ENCODE peak calls at places on chromosome 22, in four cellular contexts. One of them, this sample, is unnamed.

GRCh38 chr22:36546932-36547331 is 18.0 kb upstream of the EIF3D start:
- DNase-seq in K562: no peak
- DNase-seq in HCT116: peak
- DNase-seq in HepG2: peak
- DNase-seq in this sample: peak

GRCh38 chr22:20186183-20186870 is 35.5 kb upstream of the CCDC188 start:
- DNase-seq in K562: peak
- DNase-seq in HCT116: no peak
- DNase-seq in HepG2: peak
- DNase-seq in this sample: no peak

GRCh38 chr22:36298118-36298517 is 45.2 kb downstream of the APOL1 start:
- DNase-seq in K562: no peak
- DNase-seq in HCT116: no peak
- DNase-seq in HepG2: no peak
- DNase-seq in this sample: no peak

GRCh38 chr22:19745155-19746133 is 15.1 kb upstream of the TBX1 start:
- DNase-seq in K562: no peak
- DNase-seq in HCT116: no peak
- DNase-seq in HepG2: no peak
- DNase-seq in this sample: no peak

GRCh38 chr22:49087716-49088660 is 739.7 kb downstream of the BRD1 start:
- DNase-seq in K562: no peak
- DNase-seq in HCT116: no peak
- DNase-seq in HepG2: no peak
- DNase-seq in this sample: no peak

GRCh38 chr22:48331691-48332220 is 1495.9 kb downstream of the BRD1 start:
- DNase-seq in K562: no peak
- DNase-seq in HCT116: no peak
- DNase-seq in HepG2: no peak
- DNase-seq in this sample: no peak

GRCh38 chr22:36923458-36923784 is 10.0 kb downstream of the CSF2RB start:
- DNase-seq in K562: no peak
- DNase-seq in HCT116: no peak
- DNase-seq in HepG2: no peak
- DNase-seq in this sample: no peak

GRCh38 chr22:40193429-40194421 is 16.0 kb downstream of the TNRC6B start:
- DNase-seq in K562: no peak
- DNase-seq in HCT116: no peak
- DNase-seq in HepG2: no peak
- DNase-seq in this sample: no peak

GRCh38 chr22:27405672-27406388 is 395.7 kb downstream of the MN1 start:
- DNase-seq in K562: peak
- DNase-seq in HCT116: peak
- DNase-seq in HepG2: peak
- DNase-seq in this sample: no peak

GRCh38 chr22:35540600-35541253 is at the start of gene RASD2:
- DNase-seq in K562: peak
- DNase-seq in HCT116: no peak
- DNase-seq in HepG2: no peak
- DNase-seq in this sample: no peak

GRCh38 chr22:47114813-47115517 is 352.5 kb downstream of the TBC1D22A start:
- DNase-seq in K562: no peak
- DNase-seq in HCT116: no peak
- DNase-seq in HepG2: no peak
- DNase-seq in this sample: no peak

GRCh38 chr22:26466196-26466595 is 17.4 kb downstream of the HPS4 start:
- DNase-seq in K562: no peak
- DNase-seq in HCT116: no peak
- DNase-seq in HepG2: no peak
- DNase-seq in this sample: no peak

GRCh38 chr22:48959496-48959895 is 868.2 kb downstream of the BRD1 start:
- DNase-seq in K562: no peak
- DNase-seq in HCT116: no peak
- DNase-seq in HepG2: no peak
- DNase-seq in this sample: no peak

GRCh38 chr22:37714634-37715033 is 17.8 kb downstream of the TRIOBP start:
- DNase-seq in K562: no peak
- DNase-seq in HCT116: no peak
- DNase-seq in HepG2: no peak
- DNase-seq in this sample: no peak

GRCh38 chr22:31103111-31103510 is 4.3 kb downstream of the SELENOM start:
- DNase-seq in K562: no peak
- DNase-seq in HCT116: no peak
- DNase-seq in HepG2: no peak
- DNase-seq in this sample: no peak

GRCh38 chr22:39947488-39948216 is 12.5 kb upstream of the TMA7B start:
- DNase-seq in K562: peak
- DNase-seq in HCT116: no peak
- DNase-seq in HepG2: no peak
- DNase-seq in this sample: no peak

GRCh38 chr22:32605576-32605975 is 131.0 kb downstream of the FBXO7 start:
- DNase-seq in K562: no peak
- DNase-seq in HCT116: no peak
- DNase-seq in HepG2: no peak
- DNase-seq in this sample: no peak

GRCh38 chr22:17638182-17638431 is 450 bp upstream of the BCL2L13 start:
- DNase-seq in K562: no peak
- DNase-seq in HCT116: no peak
- DNase-seq in HepG2: no peak
- DNase-seq in this sample: no peak

GRCh38 chr22:47515384-47516125 is 753.1 kb downstream of the TBC1D22A start:
- DNase-seq in K562: no peak
- DNase-seq in HCT116: no peak
- DNase-seq in HepG2: no peak
- DNase-seq in this sample: no peak

GRCh38 chr22:35149149-35149548 is 83.2 kb downstream of the ISX start:
- DNase-seq in K562: no peak
- DNase-seq in HCT116: no peak
- DNase-seq in HepG2: no peak
- DNase-seq in this sample: no peak

GRCh38 chr22:27542602-27543001 is 259.0 kb downstream of the MN1 start:
- DNase-seq in K562: no peak
- DNase-seq in HCT116: no peak
- DNase-seq in HepG2: no peak
- DNase-seq in this sample: no peak

GRCh38 chr22:20508815-20509271 is 1.4 kb downstream of the MED15 start:
- DNase-seq in K562: no peak
- DNase-seq in HCT116: no peak
- DNase-seq in HepG2: no peak
- DNase-seq in this sample: no peak

GRCh38 chr22:30866811-30867271 is 101.7 kb downstream of the MORC2 start:
- DNase-seq in K562: no peak
- DNase-seq in HCT116: no peak
- DNase-seq in HepG2: peak
- DNase-seq in this sample: no peak

GRCh38 chr22:37267128-37267587 is 15.2 kb upstream of the CYTH4 start:
- DNase-seq in K562: peak
- DNase-seq in HCT116: no peak
- DNase-seq in HepG2: no peak
- DNase-seq in this sample: no peak

GRCh38 chr22:25696763-25697710 is 45.0 kb upstream of the MYO18B start:
- DNase-seq in K562: no peak
- DNase-seq in HCT116: no peak
- DNase-seq in HepG2: no peak
- DNase-seq in this sample: no peak

GRCh38 chr22:40345801-40346177 is 511 bp upstream of the ADSL start:
- DNase-seq in K562: peak
- DNase-seq in HCT116: no peak
- DNase-seq in HepG2: peak
- DNase-seq in this sample: no peak

GRCh38 chr22:46948411-46949144 is 186.1 kb downstream of the TBC1D22A start:
- DNase-seq in K562: no peak
- DNase-seq in HCT116: no peak
- DNase-seq in HepG2: no peak
- DNase-seq in this sample: no peak

GRCh38 chr22:26713823-26714449 is 56.5 kb downstream of the MIAT start:
- DNase-seq in K562: no peak
- DNase-seq in HCT116: no peak
- DNase-seq in HepG2: peak
- DNase-seq in this sample: no peak

GRCh38 chr22:36344106-36344827 is 43.5 kb downstream of the MYH9 start:
- DNase-seq in K562: no peak
- DNase-seq in HCT116: no peak
- DNase-seq in HepG2: no peak
- DNase-seq in this sample: no peak

GRCh38 chr22:47038206-47038835 is 275.9 kb downstream of the TBC1D22A start:
- DNase-seq in K562: no peak
- DNase-seq in HCT116: no peak
- DNase-seq in HepG2: no peak
- DNase-seq in this sample: no peak

GRCh38 chr22:32338757-32339156 is 18.9 kb upstream of the RFPL3 start:
- DNase-seq in K562: no peak
- DNase-seq in HCT116: no peak
- DNase-seq in HepG2: no peak
- DNase-seq in this sample: no peak

GRCh38 chr22:33044059-33044458 is 14.1 kb downstream of the SYN3 start:
- DNase-seq in K562: no peak
- DNase-seq in HCT116: no peak
- DNase-seq in HepG2: no peak
- DNase-seq in this sample: no peak

GRCh38 chr22:33544707-33545106 is 375.6 kb downstream of the LARGE1 start:
- DNase-seq in K562: no peak
- DNase-seq in HCT116: no peak
- DNase-seq in HepG2: no peak
- DNase-seq in this sample: no peak

DNA sequence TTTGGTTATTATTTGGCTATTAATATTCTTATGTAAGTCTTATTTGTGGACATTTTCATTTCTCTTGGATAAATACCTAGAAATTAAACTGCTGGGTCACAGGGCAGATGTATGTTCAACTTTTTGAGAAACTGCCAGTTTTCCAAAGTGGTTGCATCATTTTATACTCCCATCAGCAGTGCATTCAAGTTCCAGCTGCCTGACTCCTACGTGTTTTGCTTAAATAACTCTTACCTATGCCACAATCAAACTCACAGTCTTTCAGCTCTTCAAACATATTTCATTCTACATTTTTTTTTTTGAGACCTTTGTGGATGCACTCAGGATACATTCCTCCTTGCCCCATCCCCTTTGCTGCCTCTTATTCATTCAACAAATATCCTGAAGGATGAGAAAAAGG is 9.2 kb downstream of the TCF20 start:
- DNase-seq in K562: no peak
- DNase-seq in HCT116: no peak
- DNase-seq in HepG2: no peak
- DNase-seq in this sample: no peak
- TF ChIP-seq TCF7L2 in K562: no peak
- TF ChIP-seq TCF7L2 in HCT116: no peak
- TF ChIP-seq TCF7L2 in HepG2: no peak
- TF ChIP-seq TCF7L2 in this sample: no peak

GRCh38 chr22:50281957-50282356 is 11.8 kb upstream of the MAPK11 start:
- DNase-seq in K562: no peak
- DNase-seq in HCT116: no peak
- DNase-seq in HepG2: no peak
- DNase-seq in this sample: no peak
- TF ChIP-seq POLR2AphosphoS5 in K562: no peak
- TF ChIP-seq POLR2AphosphoS5 in HCT116: no peak
- TF ChIP-seq POLR2AphosphoS5 in HepG2: no peak
- TF ChIP-seq POLR2AphosphoS5 in this sample: no peak

GRCh38 chr22:38923463-38924196 is 33.8 kb upstream of the APOBEC3A start:
- DNase-seq in K562: peak
- DNase-seq in HCT116: peak
- DNase-seq in HepG2: peak
- DNase-seq in this sample: peak

GRCh38 chr22:38927033-38927789 is 30.2 kb upstream of the APOBEC3A start:
- DNase-seq in K562: no peak
- DNase-seq in HCT116: peak
- DNase-seq in HepG2: no peak
- DNase-seq in this sample: peak

GRCh38 chr22:38921801-38922200 is 35.6 kb upstream of the APOBEC3A start:
- DNase-seq in K562: no peak
- DNase-seq in HCT116: no peak
- DNase-seq in HepG2: peak
- DNase-seq in this sample: no peak

GRCh38 chr22:38925571-38926041 is 31.8 kb upstream of the APOBEC3A start:
- DNase-seq in K562: no peak
- DNase-seq in HCT116: no peak
- DNase-seq in HepG2: no peak
- DNase-seq in this sample: no peak

DNA sequence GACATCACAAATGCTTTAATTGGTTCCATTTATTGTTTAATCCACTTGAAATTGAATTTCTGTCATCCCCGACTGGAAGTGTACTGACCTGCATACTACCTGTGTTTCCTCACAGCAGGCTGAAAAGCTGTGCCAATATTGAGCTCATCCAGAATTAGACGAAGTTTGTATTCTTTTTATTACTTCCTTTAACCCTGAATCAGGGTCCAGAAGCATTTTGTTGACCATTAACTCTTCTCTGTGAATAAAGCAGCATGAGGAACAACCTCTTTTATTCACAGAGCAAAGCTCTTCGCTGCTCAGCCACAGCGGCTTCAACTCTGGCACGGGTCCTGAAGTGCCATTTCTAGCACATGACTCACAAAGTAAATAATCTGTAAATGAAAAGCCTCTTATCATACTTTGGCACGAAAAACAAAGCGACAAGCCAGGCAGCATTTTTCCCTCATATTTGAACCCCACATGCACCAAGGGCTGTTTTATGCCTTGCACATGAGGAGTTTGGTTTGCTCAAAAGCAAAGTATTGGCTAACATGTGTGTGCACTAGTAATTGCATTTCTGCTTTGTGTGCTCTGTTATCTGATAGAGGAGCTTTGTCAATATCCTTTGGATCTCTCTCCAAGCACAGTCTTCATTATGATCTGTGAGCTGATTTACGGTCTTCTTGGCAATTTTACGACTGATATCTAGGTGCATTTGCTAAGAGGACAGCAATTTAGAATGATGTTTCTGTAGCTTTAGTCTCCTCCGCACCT is 33.0 kb upstream of the APOBEC3A start:
- DNase-seq in K562: no peak
- DNase-seq in HCT116: peak
- DNase-seq in HepG2: peak
- DNase-seq in this sample: peak
- TF ChIP-seq TCF7L2 in K562: no peak
- TF ChIP-seq TCF7L2 in HCT116: peak
- TF ChIP-seq TCF7L2 in HepG2: no peak
- TF ChIP-seq TCF7L2 in this sample: peak

GRCh38 chr22:44026066-44026629 is 2.0 kb downstream of the PARVB start:
- DNase-seq in K562: no peak
- DNase-seq in HCT116: no peak
- DNase-seq in HepG2: no peak
- DNase-seq in this sample: no peak
- TF ChIP-seq POLR2AphosphoS5 in K562: no peak
- TF ChIP-seq POLR2AphosphoS5 in HCT116: no peak
- TF ChIP-seq POLR2AphosphoS5 in HepG2: no peak
- TF ChIP-seq POLR2AphosphoS5 in this sample: no peak

This sample was measured in Panc1.